ENCODE peak calls at places on chromosomes 3 and 15, in four cellular contexts. Q is WTC11, L is SK-N-SH, O is K562. H is an unnamed sample.

GRCh38 chr3:118734664-118735063 is 300.0 kb downstream of the IGSF11 start:
- DNase-seq in Q (no peak), L (no peak), O (no peak), H (no peak)

GRCh38 chr3:182597621-182598041 is 195.7 kb upstream of the ATP11B start:
- DNase-seq in L (no peak), Q (no peak), O (no peak), H (no peak)

GRCh38 chr3:187669675-187670504 is at the start of gene SST:
- DNase-seq in O (peak), L (no peak), Q (peak), H (peak)

GRCh38 chr15:94015324-94015723 is 216.0 kb upstream of the MCTP2 start:
- DNase-seq in Q (no peak), L (no peak), O (no peak), H (no peak)

GRCh38 chr3:184568918-184569829 is 7.6 kb downstream of the EPHB3 start:
- DNase-seq in Q (peak), O (no peak), L (peak), H (no peak)

GRCh38 chr3:97138914-97139541 is 324.6 kb downstream of the EPHA6 start:
- DNase-seq in O (no peak), Q (peak), L (no peak), H (peak)

GRCh38 chr15:66287461-66288055 is 5.8 kb upstream of the DIS3L start:
- DNase-seq in Q (no peak), O (peak), L (peak), H (no peak)

GRCh38 chr15:63439536-63440264 is 58.1 kb upstream of the CA12 start:
- DNase-seq in L (no peak), Q (no peak), O (no peak), H (no peak)

GRCh38 chr15:70504305-70504951 is 258.9 kb downstream of the UACA start:
- DNase-seq in Q (no peak), O (no peak), L (peak), H (no peak)

GRCh38 chr3:57151021-57151449 is 14.1 kb downstream of the IL17RD start:
- DNase-seq in Q (no peak), L (peak), O (no peak), H (no peak)

GRCh38 chr3:15860014-15860934 is 62.5 kb upstream of the ANKRD28 start:
- DNase-seq in O (peak), L (peak), Q (peak), H (peak)

GRCh38 chr3:83033123-83033522 is 1271.7 kb upstream of the GBE1 start:
- DNase-seq in O (no peak), Q (no peak), L (no peak), H (no peak)

GRCh38 chr3:133527306-133527705 is 46.2 kb upstream of the CDV3 start:
- DNase-seq in Q (no peak), O (no peak), L (no peak), H (no peak)

GRCh38 chr15:73986055-73986775 is 5.9 kb downstream of the STOML1 start:
- DNase-seq in O (no peak), L (peak), Q (no peak), H (no peak)

GRCh38 chr15:40256642-40257235 is 17.9 kb downstream of the PAK6 start:
- DNase-seq in O (no peak), L (no peak), Q (no peak), H (no peak)

GRCh38 chr3:63921741-63922482 is 9.7 kb upstream of the SCAANT1 start:
- DNase-seq in Q (no peak), O (no peak), L (no peak), H (no peak)

GRCh38 chr3:173065543-173065970 is 75.5 kb downstream of the SPATA16 start:
- DNase-seq in O (no peak), L (peak), Q (no peak), H (no peak)

GRCh38 chr3:174863488-174863887 is 4.4 kb downstream of the NAALADL2 start:
- DNase-seq in Q (no peak), O (no peak), L (no peak), H (no peak)

GRCh38 chr15:78360426-78360825 is 20.3 kb downstream of the CRABP1 start:
- DNase-seq in O (no peak), Q (no peak), L (peak), H (no peak)

GRCh38 chr3:52055537-52056351 is 627 bp downstream of the DUSP7 start:
- DNase-seq in L (peak), O (peak), Q (peak), H (peak)

GRCh38 chr3:97793415-97794019 is 28.3 kb upstream of the CRYBG3 start:
- DNase-seq in Q (no peak), L (peak), O (peak), H (no peak)

GRCh38 chr3:110568246-110568645 is 503.4 kb upstream of the NECTIN3 start:
- DNase-seq in L (no peak), Q (no peak), O (no peak), H (no peak)

GRCh38 chr3:24538891-24539290 is 44.2 kb upstream of the THRB start:
- DNase-seq in O (no peak), L (no peak), Q (no peak), H (no peak)

GRCh38 chr15:77021088-77021481 is 26.2 kb downstream of the PSTPIP1 start:
- DNase-seq in O (no peak), Q (no peak), L (no peak), H (no peak)

GRCh38 chr3:63096248-63097058 is 181.7 kb upstream of the SYNPR start:
- DNase-seq in O (no peak), L (no peak), Q (peak), H (no peak)

GRCh38 chr3:124772081-124772831 is 42.0 kb downstream of the UMPS start:
- DNase-seq in O (peak), L (peak), Q (no peak), H (no peak)

GRCh38 chr3:33063651-33064051 is 33.3 kb downstream of the GLB1 start:
- DNase-seq in Q (no peak), L (no peak), O (no peak), H (no peak)

GRCh38 chr3:118990818-118991560 is 43.7 kb downstream of the IGSF11 start:
- DNase-seq in Q (no peak), L (no peak), O (no peak), H (no peak)

GRCh38 chr15:98547255-98547654 is 101.1 kb upstream of the IGF1R start:
- DNase-seq in Q (no peak), O (no peak), L (no peak), H (no peak)

GRCh38 chr15:98549003-98549402 is 99.3 kb upstream of the IGF1R start:
- DNase-seq in Q (no peak), O (no peak), L (no peak), H (no peak)

GRCh38 chr15:98548172-98548971 is 100.0 kb upstream of the IGF1R start:
- DNase-seq in Q (peak), O (no peak), L (peak), H (peak)

GRCh38 chr15:98546325-98546724 is 102.0 kb upstream of the IGF1R start:
- DNase-seq in L (no peak), Q (no peak), O (no peak), H (no peak)

GRCh38 chr15:98547741-98548166 is 100.6 kb upstream of the IGF1R start:
- DNase-seq in L (no peak), O (no peak), Q (peak), H (no peak)
- TF ChIP-seq TEAD4 in L (no peak), O (no peak), Q (no peak), H (no peak)

GRCh38 chr15:48638966-48639365 is 6.5 kb downstream of the FBN1 start:
- DNase-seq in O (no peak), Q (no peak), L (no peak), H (no peak)
- TF ChIP-seq TEAD4 in O (no peak), Q (no peak), L (no peak), H (no peak)

GRCh38 chr3:180744226-180744625 is 64.9 kb upstream of the CCDC39 start:
- DNase-seq in L (peak), O (no peak), Q (no peak), H (no peak)
- TF ChIP-seq TEAD4 in L (no peak), O (no peak), Q (no peak), H (no peak)

GRCh38 chr3:123633530-123633929 is 48.7 kb upstream of the HACD2 start:
- DNase-seq in Q (no peak), O (no peak), L (no peak), H (no peak)
- TF ChIP-seq TEAD4 in Q (no peak), O (no peak), L (no peak), H (no peak)

GRCh38 chr3:42780892-42781700 is 8.0 kb upstream of the CCDC13 start:
- DNase-seq in Q (no peak), L (peak), O (peak), H (no peak)
- TF ChIP-seq TEAD4 in Q (no peak), L (no peak), O (no peak), H (peak)

DNA sequence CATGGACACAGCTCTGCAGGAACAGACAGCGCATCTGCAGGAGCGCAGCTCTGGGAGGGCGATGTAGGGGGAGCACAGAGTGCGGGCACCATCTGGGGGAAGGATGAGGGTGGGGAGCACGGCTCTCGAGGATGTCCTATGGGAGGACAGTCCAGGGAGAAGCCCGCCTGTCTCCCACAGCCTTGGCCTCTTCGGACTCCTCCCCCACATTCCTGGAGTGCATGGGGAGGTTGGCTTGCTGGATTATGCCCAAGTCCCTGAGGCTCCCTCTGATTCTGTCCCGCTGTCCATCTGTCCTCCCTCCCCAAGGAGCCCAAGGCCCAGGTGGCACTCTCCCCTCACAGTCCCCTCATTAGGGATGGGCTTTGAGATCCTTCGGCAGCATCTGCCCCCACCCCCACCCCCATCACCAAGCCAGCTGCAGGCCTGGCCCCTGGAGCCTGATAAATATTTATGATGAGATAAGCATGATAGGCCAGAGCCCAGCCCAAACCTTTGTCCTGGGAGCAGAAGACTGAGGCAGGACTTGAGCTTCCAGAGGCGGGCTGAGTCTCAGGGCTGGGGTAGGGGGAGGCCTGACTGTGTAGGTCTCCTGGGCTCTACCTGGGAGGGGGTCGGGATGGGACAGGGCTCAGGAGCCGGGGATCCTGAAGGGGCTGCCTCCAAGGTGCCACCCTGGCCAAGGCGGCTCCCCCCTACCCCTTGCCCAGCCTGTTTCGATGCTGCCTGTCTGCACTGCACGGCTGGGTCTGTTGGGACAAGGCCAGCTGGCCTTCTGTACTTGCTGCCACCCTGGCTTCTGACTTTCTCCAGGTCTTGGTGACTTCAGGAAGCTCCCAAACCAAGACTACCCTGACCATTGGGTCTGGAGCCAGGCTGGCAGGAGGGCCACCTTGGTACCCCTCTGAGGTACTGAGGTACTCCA is 28.6 kb upstream of the SEMA3F start:
- DNase-seq in L (peak), O (no peak), Q (no peak), H (peak)
- TF ChIP-seq TEAD4 in L (no peak), O (no peak), Q (no peak), H (peak)

DNA sequence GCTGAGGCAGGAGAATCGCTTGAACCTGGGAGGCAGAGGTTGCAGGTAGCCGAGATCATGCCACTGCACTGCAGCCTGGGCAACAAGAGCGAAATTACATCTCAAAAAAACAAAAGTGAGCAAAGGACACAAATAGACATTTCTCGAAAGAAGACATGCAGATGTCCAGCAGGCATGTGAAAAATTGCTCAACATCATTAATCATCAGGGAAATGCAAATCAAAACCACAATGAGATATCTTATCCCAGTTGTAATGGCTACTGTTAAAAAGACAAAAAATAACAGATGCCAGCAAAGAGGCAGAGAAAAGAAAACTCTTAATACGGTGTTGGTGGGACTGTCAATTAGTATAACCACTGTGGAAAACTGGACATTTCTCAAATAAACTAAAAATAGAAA is 20.9 kb downstream of the ASB7 start:
- DNase-seq in O (no peak), Q (no peak), L (no peak), H (no peak)
- TF ChIP-seq TEAD4 in O (no peak), Q (no peak), L (no peak), H (no peak)

DNA sequence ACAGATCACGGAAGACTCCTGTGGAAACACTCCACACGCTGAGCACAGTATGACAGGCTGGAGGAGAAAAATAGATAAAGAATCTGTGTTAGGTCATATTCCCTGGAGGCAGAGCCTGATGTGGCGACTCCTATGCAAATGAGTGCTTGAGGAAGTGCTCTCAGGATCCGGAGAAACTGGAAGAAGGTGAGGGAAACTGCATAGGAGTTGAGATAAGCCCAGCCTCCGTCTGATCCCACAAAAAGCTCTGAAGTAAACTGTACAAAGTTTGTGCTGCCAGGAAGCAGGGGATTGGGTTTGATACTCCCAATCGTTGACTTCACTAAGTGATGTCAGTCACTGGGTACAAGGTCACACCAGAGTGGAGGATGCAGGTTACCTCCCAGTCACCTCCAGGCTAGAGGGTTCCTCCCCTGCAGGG is 33.4 kb downstream of the OSBPL10 start:
- DNase-seq in Q (no peak), O (no peak), L (no peak), H (no peak)
- TF ChIP-seq TEAD4 in Q (no peak), O (no peak), L (no peak), H (no peak)

H was measured in H1.